ENCODE peak calls at places on chromosomes 5 and 9, in eight cellular contexts. R, E, C, D, K, V, M and F are unnamed samples.

GRCh38 chr5:139637438-139638089 is 10.6 kb upstream of the CXXC5 start:
- DNase-seq in R (peak), E (peak), C (peak), D (peak), K (no peak), V (peak), M (peak), F (no peak)

GRCh38 chr9:98192503-98193335 is at the start of gene CORO2A:
- DNase-seq in R (peak), E (peak), C (peak), D (peak), K (peak), V (peak), M (peak), F (peak)

GRCh38 chr9:22105005-22105722 is 96.1 kb upstream of the CDKN2B start:
- DNase-seq in R (no peak), E (no peak), C (no peak), D (no peak), K (no peak), V (peak), M (peak), F (no peak)

GRCh38 chr9:92140074-92140753 is 25.0 kb upstream of the SPTLC1 start:
- DNase-seq in R (peak), E (peak), C (peak), D (peak), K (peak), V (peak), M (peak), F (peak)

GRCh38 chr9:133049043-133049442 is 12.7 kb upstream of the CEL start:
- DNase-seq in R (no peak), E (no peak), C (no peak), D (no peak), K (no peak), V (no peak), M (peak), F (no peak)

GRCh38 chr5:33806736-33807442 is 84.9 kb downstream of the ADAMTS12 start:
- DNase-seq in R (peak), E (peak), C (no peak), D (peak), K (no peak), V (no peak), M (no peak), F (peak)

GRCh38 chr9:132005896-132006295 is 73.8 kb downstream of the MED27 start:
- DNase-seq in R (no peak), E (peak), C (no peak), D (peak), K (no peak), V (no peak), M (no peak), F (no peak)

GRCh38 chr5:86880785-86881492 is 263.2 kb downstream of the COX7C start:
- DNase-seq in R (peak), E (peak), C (peak), D (peak), K (no peak), V (peak), M (peak), F (peak)

GRCh38 chr5:14397717-14398116 is 183.9 kb upstream of the OTULINL start:
- DNase-seq in R (peak), E (peak), C (no peak), D (peak), K (no peak), V (no peak), M (no peak), F (peak)

GRCh38 chr5:142886956-142887355 is 116.8 kb downstream of the ARHGAP26 start:
- DNase-seq in R (no peak), E (no peak), C (no peak), D (no peak), K (no peak), V (no peak), M (no peak), F (no peak)

GRCh38 chr5:140020601-140021177 is 22.4 kb downstream of the NRG2 start:
- DNase-seq in R (no peak), E (no peak), C (peak), D (no peak), K (no peak), V (no peak), M (no peak), F (no peak)

GRCh38 chr5:178839319-178839704 is 20.4 kb upstream of the ZNF354B start:
- DNase-seq in R (peak), E (peak), C (peak), D (no peak), K (no peak), V (peak), M (no peak), F (peak)

GRCh38 chr5:53543401-53543800 is 17.0 kb upstream of the NDUFS4 start:
- DNase-seq in R (no peak), E (peak), C (no peak), D (peak), K (no peak), V (no peak), M (no peak), F (no peak)

GRCh38 chr5:122704247-122705036 is 70.4 kb upstream of the SNX2 start:
- DNase-seq in R (peak), E (peak), C (no peak), D (peak), K (no peak), V (peak), M (no peak), F (peak)

GRCh38 chr9:98851730-98852462 is 44.4 kb downstream of the GALNT12 start:
- DNase-seq in R (peak), E (no peak), C (no peak), D (peak), K (no peak), V (no peak), M (no peak), F (peak)

GRCh38 chr5:148702019-148702596 is 47.8 kb upstream of the HTR4 start:
- DNase-seq in R (no peak), E (no peak), C (no peak), D (no peak), K (no peak), V (no peak), M (no peak), F (peak)

GRCh38 chr9:131323629-131324028 is 34.1 kb downstream of the PLPP7 start:
- DNase-seq in R (no peak), E (no peak), C (no peak), D (no peak), K (no peak), V (no peak), M (no peak), F (no peak)

GRCh38 chr5:75756991-75757390 is 39.8 kb upstream of the POC5 start:
- DNase-seq in R (peak), E (peak), C (no peak), D (no peak), K (no peak), V (no peak), M (no peak), F (peak)

GRCh38 chr5:112290667-112291066 is 128.4 kb downstream of the EPB41L4A start:
- DNase-seq in R (no peak), E (no peak), C (no peak), D (no peak), K (no peak), V (no peak), M (no peak), F (no peak)

GRCh38 chr9:81574399-81574798 is 114.9 kb downstream of the TLE1 start:
- DNase-seq in R (peak), E (no peak), C (no peak), D (peak), K (no peak), V (no peak), M (no peak), F (no peak)

GRCh38 chr9:76297721-76298239 is 96.4 kb downstream of the RFK start:
- DNase-seq in R (no peak), E (peak), C (peak), D (peak), K (no peak), V (no peak), M (no peak), F (no peak)

GRCh38 chr9:136409557-136410455 is 608 bp downstream of the ENTR1 start:
- DNase-seq in R (peak), E (peak), C (peak), D (peak), K (no peak), V (peak), M (peak), F (peak)

GRCh38 chr5:109416882-109417281 is 7.1 kb upstream of the PJA2 start:
- DNase-seq in R (no peak), E (no peak), C (no peak), D (no peak), K (no peak), V (no peak), M (no peak), F (no peak)

GRCh38 chr5:134171972-134172371 is 4.8 kb downstream of the SKP1 start:
- DNase-seq in R (no peak), E (no peak), C (no peak), D (no peak), K (no peak), V (no peak), M (no peak), F (no peak)

GRCh38 chr9:105259731-105260612 is 15.5 kb downstream of the SLC44A1 start:
- DNase-seq in R (no peak), E (no peak), C (peak), D (peak), K (no peak), V (peak), M (no peak), F (no peak)

GRCh38 chr5:109409061-109409843 is 522 bp downstream of the PJA2 start:
- DNase-seq in R (peak), E (peak), C (peak), D (peak), K (peak), V (peak), M (peak), F (peak)

GRCh38 chr5:68374770-68375518 is 159.4 kb downstream of the PIK3R1 start:
- DNase-seq in R (no peak), E (peak), C (no peak), D (peak), K (no peak), V (no peak), M (no peak), F (peak)

GRCh38 chr5:66958126-66958983 is 238.2 kb downstream of the CD180 start:
- DNase-seq in R (peak), E (peak), C (peak), D (peak), K (no peak), V (no peak), M (no peak), F (peak)

GRCh38 chr5:72015103-72015548 is 92.1 kb upstream of the MAP1B start:
- DNase-seq in R (peak), E (peak), C (peak), D (peak), K (no peak), V (no peak), M (no peak), F (peak)

GRCh38 chr5:71737931-71738539 is 19.0 kb downstream of the CARTPT start:
- DNase-seq in R (no peak), E (no peak), C (no peak), D (no peak), K (no peak), V (no peak), M (no peak), F (no peak)

GRCh38 chr9:14403112-14403511 is 89.2 kb upstream of the NFIB start:
- DNase-seq in R (no peak), E (no peak), C (no peak), D (no peak), K (no peak), V (no peak), M (no peak), F (no peak)

GRCh38 chr5:16131878-16132277 is 47.7 kb downstream of the MARCHF11 start:
- DNase-seq in R (no peak), E (no peak), C (no peak), D (no peak), K (no peak), V (no peak), M (no peak), F (no peak)

GRCh38 chr9:95250462-95251058 is 66.9 kb downstream of the FANCC start:
- DNase-seq in R (no peak), E (peak), C (no peak), D (no peak), K (no peak), V (no peak), M (no peak), F (no peak)

GRCh38 chr5:179287071-179287470 is 58.2 kb downstream of the ADAMTS2 start:
- DNase-seq in R (no peak), E (no peak), C (no peak), D (no peak), K (no peak), V (no peak), M (no peak), F (no peak)

GRCh38 chr9:137255448-137256114 is 454 bp downstream of the NELFB start:
- DNase-seq in R (peak), E (peak), C (peak), D (peak), K (no peak), V (peak), M (peak), F (no peak)

GRCh38 chr9:98503867-98504800 is 204.6 kb downstream of the GABBR2 start:
- DNase-seq in R (no peak), E (no peak), C (no peak), D (no peak), K (no peak), V (no peak), M (no peak), F (no peak)

DNA sequence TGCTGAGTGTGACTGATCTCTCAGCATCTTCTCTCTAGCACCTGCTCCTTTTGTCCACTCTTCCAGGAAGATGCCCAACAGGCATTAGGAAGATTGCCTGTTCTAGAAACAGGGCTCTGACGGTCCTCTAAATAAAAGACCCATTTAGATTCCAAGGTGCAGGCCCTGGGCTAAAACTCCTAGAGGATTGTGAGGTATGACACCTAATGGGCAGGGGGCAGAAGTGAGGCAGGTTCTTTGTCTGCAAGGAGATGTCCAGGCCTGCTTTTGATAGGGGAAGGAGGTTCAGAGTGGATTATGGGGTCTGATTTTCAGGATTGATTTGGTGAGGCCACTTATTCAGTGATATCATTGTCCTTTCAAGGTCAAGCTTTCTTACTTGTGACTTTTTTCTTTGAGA is 140.8 kb upstream of the TRPC7 start:
- DNase-seq in R (no peak), E (no peak), C (no peak), D (no peak), K (no peak), V (no peak), M (no peak), F (no peak)
- TF ChIP-seq CTCF in R (no peak), E (no peak), C (no peak), D (no peak), K (no peak), V (no peak), M (no peak), F (no peak)

GRCh38 chr5:146565764-146566163 is 49.8 kb upstream of the GPR151 start:
- DNase-seq in R (peak), E (peak), C (peak), D (peak), K (no peak), V (peak), M (peak), F (peak)
- TF ChIP-seq CTCF in R (peak), E (peak), C (peak), D (peak), K (peak), V (peak), M (peak), F (peak)

GRCh38 chr5:194102-194501 is 2.8 kb downstream of the LRRC14B start:
- DNase-seq in R (no peak), E (no peak), C (no peak), D (no peak), K (no peak), V (no peak), M (no peak), F (no peak)

GRCh38 chr5:196350-196749 is 5.1 kb downstream of the LRRC14B start:
- DNase-seq in R (peak), E (no peak), C (no peak), D (no peak), K (no peak), V (no peak), M (no peak), F (no peak)

GRCh38 chr5:192970-193831 is 1.9 kb downstream of the LRRC14B start:
- DNase-seq in R (no peak), E (no peak), C (no peak), D (no peak), K (no peak), V (no peak), M (no peak), F (no peak)

GRCh38 chr5:194603-195209 is 3.4 kb downstream of the LRRC14B start:
- DNase-seq in R (no peak), E (no peak), C (no peak), D (no peak), K (no peak), V (no peak), M (no peak), F (no peak)

DNA sequence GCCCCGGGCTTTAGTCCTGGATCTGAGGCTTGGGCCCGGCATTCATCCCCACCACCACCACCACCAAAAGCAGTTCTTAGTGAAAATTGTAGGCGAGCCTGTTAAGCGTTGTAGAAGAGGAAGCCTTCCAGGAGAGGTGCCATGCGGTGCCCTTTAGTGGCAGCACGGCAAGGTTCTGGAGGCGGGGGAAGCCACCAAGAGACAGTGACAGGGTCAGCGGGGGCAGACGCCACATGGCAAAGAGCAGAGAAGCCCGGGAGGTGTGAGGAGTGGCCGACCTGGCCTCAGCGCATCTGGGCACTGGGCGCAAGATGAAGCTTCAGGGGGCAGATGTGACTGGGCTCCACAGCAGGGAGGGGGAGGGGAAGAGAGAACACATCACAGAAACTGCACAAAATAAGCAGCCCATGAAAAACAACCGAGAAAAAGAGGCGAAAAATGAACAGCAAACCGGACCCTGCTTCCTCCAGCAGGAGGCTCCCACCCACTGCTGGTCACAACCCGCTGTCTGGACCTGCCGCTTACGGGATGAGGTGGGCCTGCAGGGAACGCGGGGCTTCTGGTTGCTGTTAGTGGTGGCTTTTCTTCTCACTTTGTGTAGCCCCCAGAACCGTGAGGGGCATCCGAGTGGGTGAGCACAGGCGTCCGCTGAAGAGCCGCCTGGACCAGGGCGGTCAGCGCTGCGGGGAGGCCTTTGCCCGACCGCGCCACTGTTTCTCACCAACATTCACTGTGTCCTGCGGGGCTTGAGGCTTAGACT is 4.3 kb downstream of the LRRC14B start:
- DNase-seq in R (no peak), E (no peak), C (no peak), D (no peak), K (no peak), V (no peak), M (no peak), F (no peak)
- TF ChIP-seq CTCF in R (no peak), E (peak), C (no peak), D (peak), K (no peak), V (no peak), M (no peak), F (no peak)

GRCh38 chr5:132802044-132802684 is 10.9 kb upstream of the SOWAHA start:
- DNase-seq in R (no peak), E (no peak), C (peak), D (no peak), K (no peak), V (no peak), M (no peak), F (no peak)
- TF ChIP-seq CTCF in R (no peak), E (peak), C (no peak), D (no peak), K (no peak), V (peak), M (no peak), F (no peak)

GRCh38 chr5:135307143-135307903 is 91.7 kb downstream of the MACROH2A1 start:
- DNase-seq in R (no peak), E (no peak), C (no peak), D (peak), K (no peak), V (no peak), M (no peak), F (no peak)
- TF ChIP-seq CTCF in R (no peak), E (no peak), C (no peak), D (no peak), K (no peak), V (no peak), M (no peak), F (no peak)